ENCODE peak calls at places on chromosomes 12 and 14, in six cellular contexts. L is activated CD4-positive, alpha-beta T cell treated with anti-CD3 and anti-CD28 coated beads for 1 hour; U is activated T-cell treated with anti-CD3 and anti-CD28 coated beads for 24 hours; D is HEK293T; A is T-helper 2 cell; W is NCI-H1417. M is an unnamed sample.
A peak's percentile ranks its signal among the peaks of the same experiment; 100 is the strongest.

GRCh38 chr12:121442028-121442948 is 42.4 kb downstream of the RNF34 start:
- DNase-seq in L (no peak), U (no peak), D (no peak), A (no peak), W (no peak), M (no peak)

GRCh38 chr14:98834119-98834518 is 437.9 kb downstream of the BCL11B start:
- DNase-seq in L (no peak), U (no peak), D (no peak), A (no peak), W (no peak), M (no peak)

GRCh38 chr12:132071837-132072384 is 72.2 kb downstream of the DDX51 start:
- DNase-seq in L (no peak), U (no peak), D (no peak), A (no peak), W (no peak), M (no peak)

GRCh38 chr14:105315211-105315721 is 718 bp downstream of the PACS2 start:
- DNase-seq in L (peak; percentile 34), U (no peak), D (no peak), A (peak; percentile 59), W (peak; percentile 58), M (peak; percentile 28)

GRCh38 chr12:45290218-45290609 is 74.3 kb downstream of the ANO6 start:
- DNase-seq in L (no peak), U (no peak), D (no peak), A (no peak), W (no peak), M (no peak)

GRCh38 chr12:68750506-68750905 is 4.5 kb downstream of the SLC35E3 start:
- DNase-seq in L (no peak), U (no peak), D (no peak), A (no peak), W (peak; percentile 14), M (no peak)

GRCh38 chr12:103783744-103784664 is 57.0 kb downstream of the NT5DC3 start:
- DNase-seq in L (no peak), U (no peak), D (no peak), A (no peak), W (no peak), M (no peak)

GRCh38 chr12:879641-880040 is 69.9 kb downstream of the RAD52 start:
- DNase-seq in L (no peak), U (no peak), D (no peak), A (no peak), W (no peak), M (no peak)

GRCh38 chr14:74801396-74801795 is 38.3 kb downstream of the YLPM1 start:
- DNase-seq in L (no peak), U (no peak), D (no peak), A (no peak), W (no peak), M (no peak)

GRCh38 chr12:5220835-5221234 is 177.2 kb downstream of the KCNA5 start:
- DNase-seq in L (no peak), U (peak; percentile 1), D (no peak), A (no peak), W (no peak), M (no peak)

M was measured in NCI-H2227 treated with DMSO at 0.1 percent for 48 hours.